ENCODE peak calls at places on chromosomes 4 and X, in eight cellular contexts. U is endothelial cell of umbilical vein, K is SK-N-SH, N is GM23248, O is IMR-90, Z is A549, I is neural progenitor cell, J is fibroblast of lung. M is an unnamed sample.

GRCh38 chrX:281166-281999 is at the start of gene PLCXD1:
- DNase-seq in J (peak), O (peak), U (no peak), K (peak), I (peak), N (peak), Z (peak), M (peak)

GRCh38 chr4:171644430-171645057 is 168.7 kb upstream of the GALNTL6 start:
- DNase-seq in K (no peak), Z (no peak), J (no peak), O (no peak), I (no peak), U (no peak), N (no peak), M (no peak)

GRCh38 chr4:131764730-131765129 is 1384.4 kb upstream of the PCDH10 start:
- DNase-seq in N (no peak), Z (no peak), K (no peak), O (no peak), I (no peak), J (no peak), U (no peak), M (peak)

GRCh38 chr4:189660737-189661330 is 279.8 kb upstream of the FRG1 start:
- DNase-seq in J (no peak), K (peak), I (no peak), N (no peak), U (no peak), O (no peak), Z (no peak), M (peak)

GRCh38 chr4:176791591-176792347 is 953 bp downstream of the VEGFC start:
- DNase-seq in I (peak), O (peak), N (peak), J (peak), Z (peak), K (no peak), U (peak), M (peak)

GRCh38 chr4:89799071-89799470 is 37.9 kb downstream of the SNCA start:
- DNase-seq in U (peak), N (no peak), I (no peak), J (no peak), Z (no peak), K (no peak), O (no peak), M (no peak)

GRCh38 chr4:135508006-135508714 is 1306.6 kb upstream of the PABPC4L start:
- DNase-seq in N (peak), I (no peak), O (peak), U (peak), Z (peak), K (no peak), J (peak), M (no peak)

GRCh38 chr4:75637176-75637575 is 6.8 kb upstream of the CDKL2 start:
- DNase-seq in K (no peak), I (no peak), J (peak), U (no peak), N (peak), Z (no peak), O (peak), M (no peak)

GRCh38 chr4:4857809-4858508 is 1.5 kb upstream of the MSX1 start:
- DNase-seq in Z (no peak), O (no peak), J (no peak), K (peak), U (no peak), N (no peak), I (peak), M (no peak)

GRCh38 chrX:111102636-111103035 is 6.6 kb downstream of the PAK3 start:
- DNase-seq in J (no peak), U (no peak), K (no peak), I (no peak), Z (no peak), O (no peak), N (no peak), M (no peak)

DNA sequence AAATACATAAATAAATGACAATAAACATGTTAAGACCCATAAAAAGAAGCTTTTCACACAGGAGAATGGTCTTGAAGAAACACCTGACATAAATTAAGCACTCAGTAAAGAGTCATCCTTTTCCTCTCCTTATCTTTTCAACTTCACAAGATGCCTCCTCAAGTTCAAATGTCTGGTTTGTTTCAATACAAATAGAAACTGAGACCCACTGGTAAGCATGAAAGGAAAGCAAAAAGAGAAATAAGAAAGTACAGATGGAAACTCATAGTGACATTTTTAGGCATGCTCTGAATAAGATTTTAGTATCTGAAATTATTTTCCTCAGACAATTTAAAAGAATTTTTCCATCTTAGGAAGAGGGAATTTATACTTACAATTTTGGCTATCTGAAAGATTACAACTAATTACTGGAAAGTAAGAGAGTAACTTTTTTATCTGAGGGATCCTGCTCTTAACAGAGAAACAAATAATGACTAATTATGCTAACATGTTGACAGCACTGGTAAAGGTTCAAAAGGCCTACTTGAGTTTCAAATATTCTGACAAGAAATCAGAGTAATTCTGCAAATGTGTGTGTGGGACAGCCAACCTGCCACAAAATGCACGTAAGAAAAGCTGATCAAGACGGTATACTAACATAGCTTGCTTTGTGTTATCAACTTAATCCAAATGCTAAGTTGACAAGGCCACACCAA is 113.1 kb downstream of the IQCM start:
- DNase-seq in U (no peak), K (no peak), N (no peak), I (no peak), O (no peak), J (no peak), Z (no peak), M (no peak)
- H3K4me2 ChIP-seq in U (no peak), K (no peak), N (no peak), I (no peak), O (no peak), J (no peak), Z (no peak), M (no peak)

GRCh38 chr4:2445571-2445970 is 23.3 kb upstream of the RNF4 start:
- DNase-seq in K (no peak), O (no peak), Z (no peak), N (no peak), J (no peak), I (no peak), U (no peak), M (no peak)
- H3K4me2 ChIP-seq in K (no peak), O (no peak), Z (no peak), N (no peak), J (no peak), I (no peak), U (no peak), M (no peak)

GRCh38 chr4:55458164-55458563 is 62.4 kb downstream of the TMEM165 start:
- DNase-seq in N (peak), I (no peak), K (no peak), Z (no peak), J (peak), O (peak), U (no peak), M (no peak)
- H3K4me2 ChIP-seq in N (peak), I (no peak), K (peak), Z (no peak), J (no peak), O (no peak), U (no peak), M (no peak)

DNA sequence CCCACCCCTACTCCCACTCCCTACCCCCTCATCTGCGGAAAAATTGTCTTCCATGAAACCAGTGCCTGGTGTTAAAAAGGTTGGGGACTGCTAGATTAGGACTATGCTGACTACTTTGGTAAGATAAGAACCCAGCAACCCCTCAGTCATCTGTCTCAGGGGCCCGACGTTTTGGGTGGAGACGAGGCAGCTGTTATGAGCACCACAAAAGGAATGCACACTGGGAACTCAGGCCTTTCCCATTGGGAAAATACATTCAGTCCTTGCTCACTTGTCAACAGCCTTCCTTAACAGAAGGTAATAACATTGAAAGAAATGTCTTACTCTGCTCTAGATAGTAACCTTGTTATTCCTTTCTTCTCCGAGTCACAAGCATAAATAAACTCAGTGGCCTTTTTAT is 310.8 kb downstream of the AFF2 start:
- DNase-seq in U (no peak), Z (no peak), I (no peak), J (peak), K (no peak), N (peak), O (peak), M (no peak)
- H3K4me2 ChIP-seq in U (no peak), Z (no peak), I (no peak), J (no peak), K (no peak), N (no peak), O (no peak), M (no peak)

DNA sequence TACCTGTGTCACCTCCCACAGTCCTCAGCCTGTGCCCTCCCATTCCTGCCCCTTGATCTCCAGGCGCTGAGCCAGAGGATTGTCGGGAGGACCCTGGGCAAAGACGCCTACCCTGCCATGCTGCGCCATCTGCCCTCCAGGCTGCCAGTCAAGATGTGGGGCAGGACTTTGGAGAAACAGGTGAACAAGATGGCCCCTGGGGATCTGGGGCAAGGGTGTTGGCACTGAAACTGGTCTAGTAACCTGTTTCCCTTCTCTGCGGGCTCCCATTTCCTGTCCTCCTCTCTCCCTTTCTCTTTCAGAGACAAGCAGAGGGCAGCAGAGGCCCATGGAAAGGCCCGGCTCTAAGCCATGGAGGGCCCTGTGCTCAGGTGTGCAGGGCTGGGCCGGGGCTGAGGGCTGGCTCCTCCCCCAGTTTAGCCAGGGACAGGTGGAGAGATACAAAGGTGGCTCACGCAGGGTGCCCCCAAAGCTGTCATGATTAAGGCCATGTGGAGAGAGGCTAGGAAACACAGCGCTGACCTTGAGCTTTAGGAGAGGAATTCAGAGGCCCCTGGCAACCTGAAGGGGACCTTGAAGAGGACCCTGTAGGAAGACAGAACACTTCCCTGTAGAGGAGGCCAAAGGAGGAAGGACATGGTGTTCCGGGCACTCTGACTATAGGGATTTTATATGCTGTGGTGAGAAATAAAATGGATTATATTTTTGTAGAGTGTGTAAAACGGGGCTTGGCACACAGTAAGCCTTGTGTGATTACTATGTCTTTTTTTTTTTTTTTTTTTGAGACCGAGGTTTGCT is at the start of gene GLOD5:
- DNase-seq in O (no peak), N (no peak), K (peak), Z (peak), I (peak), U (no peak), J (no peak), M (peak)
- H3K4me2 ChIP-seq in O (no peak), N (no peak), K (no peak), Z (no peak), I (no peak), U (no peak), J (no peak), M (no peak)

GRCh38 chr4:95637047-95637600 is 88.4 kb upstream of the UNC5C start:
- DNase-seq in J (peak), U (peak), O (no peak), I (peak), Z (peak), K (peak), N (no peak), M (peak)
- H3K4me2 ChIP-seq in J (no peak), U (no peak), O (no peak), I (no peak), Z (no peak), K (no peak), N (no peak), M (no peak)

GRCh38 chr4:83240379-83240875 is 44.2 kb downstream of the COQ2 start:
- DNase-seq in Z (no peak), U (no peak), O (no peak), J (no peak), K (no peak), N (no peak), I (no peak), M (no peak)
- H3K4me2 ChIP-seq in Z (no peak), U (no peak), O (no peak), J (no peak), K (no peak), N (no peak), I (no peak), M (no peak)

GRCh38 chr4:168557658-168558057 is 60.8 kb downstream of the PALLD start:
- DNase-seq in O (no peak), N (no peak), Z (no peak), K (no peak), J (no peak), U (no peak), I (no peak), M (no peak)

GRCh38 chr4:168560835-168561210 is 64.0 kb downstream of the PALLD start:
- DNase-seq in J (no peak), O (no peak), Z (no peak), K (no peak), U (peak), N (no peak), I (no peak), M (no peak)

GRCh38 chr4:168562021-168562691 is 65.3 kb downstream of the PALLD start:
- DNase-seq in Z (no peak), I (no peak), N (peak), K (no peak), U (peak), O (peak), J (no peak), M (no peak)

GRCh38 chr4:168558587-168558986 is 61.7 kb downstream of the PALLD start:
- DNase-seq in O (peak), Z (peak), J (no peak), I (no peak), U (peak), N (peak), K (no peak), M (no peak)

DNA sequence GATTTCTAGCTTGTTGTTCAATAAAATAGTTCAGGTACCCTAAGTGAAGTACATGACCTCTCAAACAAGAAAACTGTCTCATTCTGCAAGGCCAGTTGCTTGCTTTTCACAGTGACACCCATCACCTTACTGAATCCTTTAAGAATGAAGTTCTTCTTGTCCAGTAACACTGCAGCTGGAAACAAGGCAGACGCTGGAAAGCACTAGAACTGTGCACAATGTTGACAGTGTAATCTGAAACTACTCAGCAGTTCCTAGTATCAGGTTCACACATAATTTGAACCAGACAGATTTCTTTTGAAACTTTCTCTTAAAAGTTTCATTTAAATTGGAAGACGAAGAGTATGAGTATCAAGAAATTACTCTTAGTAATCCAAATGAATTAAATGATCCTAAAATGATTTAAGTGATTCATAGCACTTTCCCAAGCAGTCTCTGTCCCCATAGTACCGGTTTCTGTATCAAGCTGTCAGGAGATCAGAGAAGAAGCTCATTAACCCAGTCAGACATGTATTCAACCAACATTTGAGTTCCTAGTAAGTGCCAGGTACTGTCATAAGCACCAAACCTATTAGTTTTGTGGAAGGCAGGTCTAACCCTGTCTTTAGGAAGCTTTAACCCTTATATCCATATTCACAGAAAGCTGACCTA is 63.5 kb downstream of the PALLD start:
- DNase-seq in N (peak), O (peak), I (no peak), Z (no peak), K (no peak), J (peak), U (peak), M (peak)
- H3K4me2 ChIP-seq in N (no peak), O (peak), I (no peak), Z (peak), K (peak), J (no peak), U (no peak), M (peak)

GRCh38 chr4:3852309-3852708 is 86.1 kb downstream of the ADRA2C start:
- DNase-seq in N (no peak), Z (no peak), U (no peak), J (no peak), O (no peak), I (no peak), K (no peak), M (no peak)
- H3K4me2 ChIP-seq in N (no peak), Z (no peak), U (no peak), J (no peak), O (no peak), I (no peak), K (no peak), M (no peak)

GRCh38 chr4:101282076-101282844 is 65.1 kb downstream of the PPP3CA start:
- DNase-seq in O (no peak), I (no peak), J (no peak), U (no peak), N (no peak), K (no peak), Z (no peak), M (no peak)
- H3K4me2 ChIP-seq in O (no peak), I (no peak), J (no peak), U (no peak), N (no peak), K (no peak), Z (no peak), M (no peak)